ENCODE peak calls at places on chromosomes 7 and 10, in seven cellular contexts. N is tibial nerve; V is CD8-positive, alpha-beta T cell; L is heart left ventricle; A is HCT116; X is lower lobe of right lung; W is spleen. S is an unnamed sample.

GRCh38 chr7:72032934-72033333 is 379.2 kb downstream of the CALN1 start:
- DNase-seq in L (peak; percentile 24), A (no peak), N (no peak), W (no peak), X (no peak), V (no peak), S (no peak)

GRCh38 chr10:122796796-122797195 is 48.9 kb downstream of the CUZD1 start:
- DNase-seq in X (no peak), A (no peak), W (no peak), N (no peak), L (no peak), V (no peak), S (no peak)

GRCh38 chr10:84329986-84330651 is 1.7 kb downstream of the CCSER2 start:
- DNase-seq in L (no peak), V (no peak), X (no peak), W (no peak), N (no peak), A (no peak), S (no peak)

GRCh38 chr10:104020020-104020419 is 53.1 kb downstream of the SLK start:
- DNase-seq in L (no peak), X (no peak), W (no peak), N (no peak), V (no peak), A (no peak), S (no peak)

GRCh38 chr10:28480566-28480965 is 52.4 kb upstream of the WAC start:
- DNase-seq in W (no peak), L (no peak), N (no peak), V (no peak), A (no peak), X (no peak), S (no peak)

GRCh38 chr10:123896217-123896927 is 4.8 kb upstream of the CPXM2 start:
- DNase-seq in X (no peak), V (no peak), A (no peak), W (no peak), N (no peak), L (no peak), S (no peak)

GRCh38 chr10:50470798-50471582 is 152.8 kb downstream of the SGMS1 start:
- DNase-seq in W (no peak), X (no peak), N (no peak), V (no peak), L (no peak), A (no peak), S (no peak)

GRCh38 chr7:24284699-24285506 is 913 bp downstream of the NPY start:
- DNase-seq in L (no peak), V (no peak), W (peak; percentile 70), X (no peak), N (no peak), A (no peak), S (no peak)

GRCh38 chr10:35185260-35186034 is 58.8 kb downstream of the CREM start:
- DNase-seq in W (no peak), N (no peak), L (no peak), X (no peak), V (no peak), A (no peak), S (no peak)

DNA sequence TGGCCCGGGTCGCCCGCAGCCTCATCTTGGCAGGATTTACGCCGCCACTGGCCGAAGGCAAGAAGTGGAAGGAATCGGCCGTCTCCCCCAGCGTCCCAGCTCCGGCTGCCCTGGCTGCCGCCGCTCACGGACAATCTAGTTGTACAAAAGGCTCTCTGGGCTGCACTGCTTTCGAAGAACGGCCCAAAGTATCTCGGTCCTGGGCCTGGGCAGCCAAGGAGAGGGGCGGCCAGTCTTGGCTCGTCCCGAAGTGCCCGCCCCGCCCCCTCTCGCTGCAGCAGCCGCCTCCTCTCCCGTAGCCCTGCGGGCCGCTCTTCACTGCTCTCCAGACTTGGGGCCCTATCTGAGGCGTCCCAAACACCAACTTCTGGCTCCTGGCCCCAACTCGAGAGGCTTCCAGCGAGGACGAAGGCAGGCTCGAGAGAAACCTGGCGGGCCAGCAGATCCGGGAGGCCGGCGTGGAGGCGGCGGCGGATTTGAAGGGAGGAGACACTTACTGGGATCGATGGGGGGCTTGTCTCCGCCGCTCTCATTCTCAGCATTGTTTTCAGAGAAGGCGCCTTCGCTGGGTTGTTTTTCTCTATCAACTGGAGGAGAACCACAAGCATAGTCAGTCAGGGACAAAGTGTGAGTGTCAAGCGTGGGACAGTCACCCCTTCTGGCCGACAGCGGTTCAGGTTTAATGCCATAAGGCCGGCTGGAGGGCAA is 802 bp downstream of the HOXA9 start:
- DNase-seq in A (no peak), V (no peak), W (peak; percentile 77), L (no peak), N (no peak), X (peak; percentile 54), S (no peak)
- TF ChIP-seq CTCF in A (peak; percentile 30), V (no peak), W (peak; percentile 10), L (no peak), N (peak; percentile 19), X (peak; percentile 19), S (no peak)

DNA sequence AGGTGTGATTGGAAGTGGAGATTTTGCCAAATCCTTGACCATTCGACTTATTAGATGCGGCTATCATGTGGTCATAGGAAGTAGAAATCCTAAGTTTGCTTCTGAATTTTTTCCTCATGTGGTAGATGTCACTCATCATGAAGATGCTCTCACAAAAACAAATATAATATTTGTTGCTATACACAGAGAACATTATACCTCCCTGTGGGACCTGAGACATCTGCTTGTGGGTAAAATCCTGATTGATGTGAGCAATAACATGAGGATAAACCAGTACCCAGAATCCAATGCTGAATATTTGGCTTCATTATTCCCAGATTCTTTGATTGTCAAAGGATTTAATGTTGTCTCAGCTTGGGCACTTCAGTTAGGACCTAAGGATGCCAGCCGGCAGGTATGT is 13.6 kb downstream of the STEAP2 start:
- DNase-seq in N (no peak), A (no peak), W (no peak), L (no peak), V (no peak), X (no peak), S (no peak)
- TF ChIP-seq CTCF in N (no peak), A (no peak), W (no peak), L (no peak), V (no peak), X (no peak), S (no peak)

GRCh38 chr10:128530301-128530700 is 404.1 kb upstream of the MKI67 start:
- DNase-seq in A (peak; percentile 15), L (no peak), X (no peak), N (peak; percentile 50), V (no peak), W (no peak), S (no peak)
- TF ChIP-seq CTCF in A (peak; percentile 86), L (peak; percentile 31), X (peak; percentile 36), N (peak; percentile 52), V (no peak), W (peak; percentile 34), S (peak; percentile 19)

GRCh38 chr10:10259013-10259412 is 758.7 kb upstream of the CELF2 start:
- DNase-seq in X (no peak), N (no peak), W (no peak), V (no peak), A (no peak), L (no peak), S (no peak)
- TF ChIP-seq CTCF in X (no peak), N (no peak), W (no peak), V (no peak), A (no peak), L (no peak), S (no peak)

DNA sequence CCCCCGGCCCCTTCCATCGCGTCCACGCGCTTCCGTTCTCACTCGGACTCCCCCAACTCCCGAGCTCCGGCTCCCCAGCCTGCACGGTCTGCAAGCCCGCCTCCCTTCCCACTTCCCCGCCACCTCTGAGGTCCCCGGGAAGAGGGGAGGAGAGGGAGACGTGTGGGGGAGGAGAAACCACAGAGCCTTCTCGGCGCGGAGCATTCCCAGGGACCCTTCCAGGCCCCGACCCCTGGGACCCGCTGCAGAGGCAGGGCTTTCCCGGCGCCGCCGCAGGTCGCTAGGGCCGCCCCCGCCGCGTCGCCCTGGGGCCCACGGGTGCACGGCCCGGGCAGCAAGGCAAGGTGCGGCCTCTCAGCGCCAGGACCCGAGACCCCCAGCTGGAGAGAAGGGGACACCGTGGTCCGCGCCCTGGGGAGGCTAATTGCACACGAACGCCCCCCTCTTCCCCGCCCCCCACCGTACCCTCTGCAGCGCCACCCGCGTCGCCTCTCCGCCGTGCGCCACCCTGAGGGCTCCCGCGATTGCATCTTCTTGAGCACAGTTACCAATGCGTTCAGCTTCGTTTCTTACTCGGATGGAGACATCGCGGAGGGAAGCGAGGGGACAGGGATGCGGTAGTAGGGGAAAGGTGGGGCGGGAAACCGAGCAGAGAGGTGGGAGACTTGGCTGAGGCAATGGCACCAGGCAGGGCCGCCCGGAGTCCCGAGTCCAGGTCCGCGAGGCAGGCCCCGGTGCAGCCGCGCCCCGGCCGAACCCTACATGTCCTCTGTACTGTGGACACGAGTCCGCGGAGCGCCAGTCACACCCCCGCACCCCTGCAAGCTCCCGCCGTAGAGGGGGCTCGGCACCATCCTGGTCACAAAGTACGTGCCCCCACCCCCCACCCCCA is 29.0 kb downstream of the SKIDA1 start:
- DNase-seq in W (peak; percentile 86), L (peak; percentile 55), N (peak; percentile 46), A (no peak), X (peak; percentile 63), V (peak; percentile 58), S (peak; percentile 74)
- TF ChIP-seq CTCF in W (peak; percentile 22), L (peak; percentile 42), N (peak; percentile 18), A (peak; percentile 48), X (peak; percentile 20), V (peak; percentile 23), S (no peak)

S was measured in coronary artery.